ENCODE peak calls at places on chromosomes 2 and 18, in five cellular contexts. F is sciatic nerve; B is activated T-helper 1 cell treated with anti-CD3 and anti-CD28 coated beads, Interleukin-2, amount 50 U/mL, for 16 hours; C is GM12891; E is CD4-positive, alpha-beta T cell. R is an unnamed sample.
A peak's percentile ranks its signal among the peaks of the same experiment; 100 is the strongest.

GRCh38 chr2:61530365-61531148 is 7.6 kb downstream of the XPO1 start:
- DNase-seq in F (no peak), B (no peak), C (no peak), E (no peak), R (no peak)

GRCh38 chr2:61354486-61355197 is 116.2 kb downstream of the USP34 start:
- DNase-seq in F (no peak), B (no peak), C (no peak), E (no peak), R (no peak)

GRCh38 chr2:218027426-218028188 is 24.8 kb upstream of the TNS1 start:
- DNase-seq in F (no peak), B (no peak), C (peak; percentile 4), E (no peak), R (no peak)

GRCh38 chr2:112483047-112483473 is 1.1 kb downstream of the TTL start:
- DNase-seq in F (no peak), B (no peak), C (no peak), E (no peak), R (no peak)

GRCh38 chr18:48832961-48833700 is 117.6 kb downstream of the SMAD7 start:
- DNase-seq in F (peak; percentile 70), B (no peak), C (no peak), E (no peak), R (no peak)

GRCh38 chr2:71564790-71565189 is 111.4 kb downstream of the DYSF start:
- DNase-seq in F (no peak), B (no peak), C (no peak), E (no peak), R (no peak)

GRCh38 chr2:129619471-129619870 is 360.0 kb upstream of the RAB6C start:
- DNase-seq in F (no peak), B (no peak), C (no peak), E (no peak), R (no peak)

GRCh38 chr18:78579449-78579848 is 400.2 kb upstream of the SALL3 start:
- DNase-seq in F (no peak), B (no peak), C (no peak), E (no peak), R (no peak)

GRCh38 chr18:11163668-11164067 is 14.3 kb upstream of the PIEZO2 start:
- DNase-seq in F (no peak), B (no peak), C (no peak), E (no peak), R (no peak)

GRCh38 chr2:100615471-100615870 is 52.7 kb downstream of the PDCL3 start:
- DNase-seq in F (no peak), B (no peak), C (no peak), E (no peak), R (no peak)

GRCh38 chr18:23618862-23619387 is 32.6 kb upstream of the NPC1 start:
- DNase-seq in F (no peak), B (no peak), C (peak; percentile 13), E (no peak), R (no peak)

GRCh38 chr2:219491278-219491967 is 7.3 kb upstream of the GMPPA start:
- DNase-seq in F (no peak), B (no peak), C (no peak), E (no peak), R (no peak)

GRCh38 chr2:12318427-12319057 is 398.2 kb upstream of the TRIB2 start:
- DNase-seq in F (no peak), B (no peak), C (no peak), E (no peak), R (no peak)

GRCh38 chr2:161068670-161069069 is 91.6 kb upstream of the TANK start:
- DNase-seq in F (no peak), B (no peak), C (no peak), E (no peak), R (no peak)

GRCh38 chr2:71166812-71167211 is 36.4 kb downstream of the MPHOSPH10 start:
- DNase-seq in F (no peak), B (no peak), C (no peak), E (no peak), R (no peak)

GRCh38 chr2:55986700-55987440 is 63.3 kb upstream of the EFEMP1 start:
- DNase-seq in F (no peak), B (no peak), C (no peak), E (no peak), R (no peak)

GRCh38 chr2:215003001-215003400 is 135.4 kb downstream of the ABCA12 start:
- DNase-seq in F (no peak), B (no peak), C (no peak), E (no peak), R (no peak)

GRCh38 chr2:48902521-48902920 is 147.0 kb upstream of the LHCGR start:
- DNase-seq in F (no peak), B (no peak), C (no peak), E (no peak), R (no peak)

GRCh38 chr2:83191316-83191715 is 1267.8 kb downstream of the SUCLG1 start:
- DNase-seq in F (no peak), B (no peak), C (no peak), E (no peak), R (no peak)

R was measured in cerebellar nuclear complex.